ENCODE peak calls at places on chromosomes 6 and 20, in ten cellular contexts. Y is stomach, S is right atrium auricular region, O is ovary, A is neuronal stem cell, J is GM12865, F is fibroblast of lung, H is heart right ventricle, K is cardiac fibroblast, Z is GM06990. I is an unnamed sample.

GRCh38 chr6:6683964-6684363 is 95.4 kb downstream of the LY86 start:
- DNase-seq in Y (no peak), S (no peak), O (no peak), A (no peak), J (no peak), F (no peak), H (no peak), K (no peak), Z (no peak), I (no peak)

GRCh38 chr20:40943591-40943990 is 85.0 kb upstream of the TOP1 start:
- DNase-seq in Y (no peak), S (no peak), O (no peak), A (no peak), J (no peak), F (no peak), H (no peak), K (no peak), Z (no peak), I (no peak)

GRCh38 chr6:34529665-34530327 is 26.3 kb downstream of the SPDEF start:
- DNase-seq in Y (peak), S (no peak), O (no peak), A (no peak), J (no peak), F (no peak), H (peak), K (no peak), Z (no peak), I (peak)

GRCh38 chr6:70998148-70998547 is 41.3 kb upstream of the B3GAT2 start:
- DNase-seq in Y (no peak), S (no peak), O (no peak), A (no peak), J (no peak), F (no peak), H (no peak), K (no peak), Z (no peak), I (no peak)

GRCh38 chr6:90169328-90169886 is 127.2 kb downstream of the BACH2 start:
- DNase-seq in Y (no peak), S (no peak), O (no peak), A (no peak), J (no peak), F (peak), H (peak), K (no peak), Z (no peak), I (no peak)

GRCh38 chr6:155212106-155212505 is 51.7 kb upstream of the CLDN20 start:
- DNase-seq in Y (no peak), S (no peak), O (no peak), A (no peak), J (no peak), F (peak), H (no peak), K (no peak), Z (no peak), I (no peak)

GRCh38 chr20:37392441-37393195 is 46.7 kb downstream of the SRC start:
- DNase-seq in Y (no peak), S (no peak), O (no peak), A (no peak), J (peak), F (no peak), H (no peak), K (peak), Z (no peak), I (no peak)

GRCh38 chr6:70314240-70314639 is 11.4 kb upstream of the COL9A1 start:
- DNase-seq in Y (no peak), S (no peak), O (no peak), A (no peak), J (no peak), F (no peak), H (no peak), K (no peak), Z (no peak), I (peak)

GRCh38 chr6:26272171-26272631 is 92.8 kb upstream of the BTN3A2 start:
- DNase-seq in Y (peak), S (peak), O (peak), A (peak), J (peak), F (no peak), H (peak), K (no peak), Z (peak), I (peak)

GRCh38 chr6:80094017-80094416 is 12.5 kb upstream of the BCKDHB start:
- DNase-seq in Y (no peak), S (no peak), O (no peak), A (peak), J (peak), F (peak), H (no peak), K (peak), Z (peak), I (no peak)

GRCh38 chr20:44247131-44247571 is at the start of gene GDAP1L1:
- DNase-seq in Y (no peak), S (no peak), O (peak), A (peak), J (no peak), F (no peak), H (peak), K (no peak), Z (no peak), I (no peak)

GRCh38 chr20:38337561-38338140 is 8.6 kb upstream of the LBP start:
- DNase-seq in Y (no peak), S (no peak), O (no peak), A (peak), J (peak), F (no peak), H (no peak), K (peak), Z (no peak), I (peak)

GRCh38 chr6:143562143-143562542 is 50.6 kb upstream of the FUCA2 start:
- DNase-seq in Y (no peak), S (no peak), O (no peak), A (no peak), J (no peak), F (no peak), H (no peak), K (no peak), Z (no peak), I (no peak)

GRCh38 chr20:60862601-60863000 is 389.5 kb upstream of the CDH4 start:
- DNase-seq in Y (no peak), S (no peak), O (no peak), A (no peak), J (no peak), F (peak), H (no peak), K (no peak), Z (no peak), I (no peak)

GRCh38 chr6:148192310-148192709 is 150.3 kb upstream of the SASH1 start:
- DNase-seq in Y (no peak), S (no peak), O (no peak), A (no peak), J (no peak), F (peak), H (no peak), K (peak), Z (no peak), I (peak)

GRCh38 chr6:43972915-43973304 is 154.3 kb downstream of the MRPL14 start:
- DNase-seq in Y (peak), S (peak), O (peak), A (no peak), J (no peak), F (peak), H (peak), K (peak), Z (no peak), I (peak)

GRCh38 chr20:24653306-24653705 is 183.9 kb downstream of the SYNDIG1 start:
- DNase-seq in Y (no peak), S (no peak), O (no peak), A (no peak), J (no peak), F (peak), H (no peak), K (peak), Z (no peak), I (no peak)

GRCh38 chr20:41110930-41111577 is 26.3 kb upstream of the PLCG1 start:
- DNase-seq in Y (no peak), S (no peak), O (no peak), A (no peak), J (no peak), F (no peak), H (no peak), K (no peak), Z (no peak), I (no peak)

GRCh38 chr6:24313477-24314141 is 44.2 kb downstream of the DCDC2 start:
- DNase-seq in Y (peak), S (no peak), O (no peak), A (no peak), J (no peak), F (peak), H (no peak), K (peak), Z (no peak), I (no peak)

GRCh38 chr20:53960586-53961386 is 109.6 kb downstream of the BCAS1 start:
- DNase-seq in Y (no peak), S (no peak), O (no peak), A (no peak), J (no peak), F (peak), H (no peak), K (no peak), Z (no peak), I (no peak)

GRCh38 chr6:133891814-133892443 is 3.0 kb downstream of the TCF21 start:
- DNase-seq in Y (no peak), S (no peak), O (no peak), A (no peak), J (no peak), F (no peak), H (no peak), K (no peak), Z (no peak), I (no peak)

GRCh38 chr6:133890941-133891813 is 2.3 kb downstream of the TCF21 start:
- DNase-seq in Y (peak), S (no peak), O (peak), A (peak), J (no peak), F (no peak), H (peak), K (peak), Z (no peak), I (peak)

GRCh38 chr6:133894369-133894768 is 5.5 kb downstream of the TCF21 start:
- DNase-seq in Y (no peak), S (no peak), O (peak), A (no peak), J (no peak), F (no peak), H (no peak), K (no peak), Z (no peak), I (no peak)

GRCh38 chr6:133893324-133893692 is 4.4 kb downstream of the TCF21 start:
- DNase-seq in Y (no peak), S (no peak), O (no peak), A (no peak), J (no peak), F (no peak), H (no peak), K (no peak), Z (no peak), I (no peak)

GRCh38 chr6:133892444-133893323 is 3.8 kb downstream of the TCF21 start:
- DNase-seq in Y (no peak), S (no peak), O (peak), A (no peak), J (no peak), F (no peak), H (no peak), K (peak), Z (no peak), I (no peak)
- H3K4me3 ChIP-seq in Y (peak), S (peak), O (peak), A (no peak), J (no peak), F (peak), H (peak), K (peak), Z (no peak), I (peak)

DNA sequence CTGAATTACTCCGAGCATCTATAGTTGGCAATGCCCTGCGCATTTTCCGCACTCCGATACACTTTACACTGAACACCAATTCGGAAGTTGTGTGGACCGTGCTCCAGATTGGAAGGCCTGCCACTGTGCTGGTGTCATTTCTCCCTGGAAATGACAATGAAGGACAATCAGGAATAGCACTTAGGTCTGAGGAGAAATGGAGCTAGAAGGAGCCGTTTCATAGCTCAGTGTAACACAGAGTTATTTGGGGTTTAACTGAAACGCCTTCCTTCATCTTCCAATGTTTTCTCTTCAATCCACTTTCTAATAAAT is 501 bp upstream of the PLA2G7 start:
- DNase-seq in Y (no peak), S (no peak), O (no peak), A (no peak), J (no peak), F (no peak), H (no peak), K (no peak), Z (no peak), I (no peak)
- H3K4me3 ChIP-seq in Y (peak), S (peak), O (peak), A (peak), J (no peak), F (no peak), H (peak), K (no peak), Z (no peak), I (peak)

GRCh38 chr6:32945106-32945761 is 4.4 kb upstream of the HLA-DMB start:
- DNase-seq in Y (no peak), S (no peak), O (no peak), A (no peak), J (peak), F (peak), H (no peak), K (no peak), Z (peak), I (no peak)

GRCh38 chr6:32942555-32942954 is 1.7 kb upstream of the HLA-DMB start:
- DNase-seq in Y (no peak), S (no peak), O (no peak), A (no peak), J (peak), F (no peak), H (no peak), K (no peak), Z (no peak), I (no peak)

GRCh38 chr6:32945953-32946352 is 5.1 kb upstream of the HLA-DMB start:
- DNase-seq in Y (no peak), S (no peak), O (no peak), A (no peak), J (no peak), F (no peak), H (no peak), K (no peak), Z (no peak), I (no peak)

GRCh38 chr6:32943864-32944263 is 3.0 kb upstream of the HLA-DMB start:
- DNase-seq in Y (no peak), S (no peak), O (no peak), A (no peak), J (no peak), F (no peak), H (no peak), K (no peak), Z (no peak), I (no peak)

GRCh38 chr6:32944265-32944664 is 3.4 kb upstream of the HLA-DMB start:
- DNase-seq in Y (peak), S (no peak), O (no peak), A (no peak), J (peak), F (no peak), H (no peak), K (no peak), Z (peak), I (no peak)
- H3K4me3 ChIP-seq in Y (no peak), S (no peak), O (no peak), A (no peak), J (peak), F (no peak), H (no peak), K (no peak), Z (peak), I (no peak)

DNA sequence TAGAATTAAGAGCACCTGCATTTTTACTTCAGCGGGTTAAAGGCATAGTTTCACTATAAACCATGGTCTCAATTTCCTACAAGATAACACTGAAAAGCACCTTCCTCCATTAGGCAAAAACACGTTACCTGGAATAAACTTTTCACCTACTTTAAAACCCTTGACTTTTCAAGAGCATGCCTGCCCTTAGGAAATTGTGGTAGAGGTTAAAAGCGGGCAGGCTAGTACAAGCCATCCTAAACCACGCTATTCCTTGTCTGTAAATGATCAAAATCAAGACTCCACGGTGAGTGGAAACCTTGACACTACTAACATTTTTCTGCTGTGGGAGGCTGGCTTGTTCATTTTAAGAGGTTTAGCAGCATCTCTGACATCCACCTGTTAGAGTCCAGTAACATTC is 43.9 kb downstream of the NR2E1 start:
- DNase-seq in Y (no peak), S (no peak), O (no peak), A (no peak), J (no peak), F (no peak), H (no peak), K (no peak), Z (no peak), I (no peak)
- H3K4me3 ChIP-seq in Y (no peak), S (no peak), O (no peak), A (no peak), J (no peak), F (no peak), H (no peak), K (no peak), Z (no peak), I (no peak)

GRCh38 chr6:167093406-167093921 is 29.4 kb upstream of the CCR6 start:
- DNase-seq in Y (no peak), S (no peak), O (no peak), A (no peak), J (peak), F (no peak), H (no peak), K (no peak), Z (peak), I (no peak)
- H3K4me3 ChIP-seq in Y (no peak), S (peak), O (no peak), A (no peak), J (peak), F (no peak), H (no peak), K (no peak), Z (peak), I (peak)

DNA sequence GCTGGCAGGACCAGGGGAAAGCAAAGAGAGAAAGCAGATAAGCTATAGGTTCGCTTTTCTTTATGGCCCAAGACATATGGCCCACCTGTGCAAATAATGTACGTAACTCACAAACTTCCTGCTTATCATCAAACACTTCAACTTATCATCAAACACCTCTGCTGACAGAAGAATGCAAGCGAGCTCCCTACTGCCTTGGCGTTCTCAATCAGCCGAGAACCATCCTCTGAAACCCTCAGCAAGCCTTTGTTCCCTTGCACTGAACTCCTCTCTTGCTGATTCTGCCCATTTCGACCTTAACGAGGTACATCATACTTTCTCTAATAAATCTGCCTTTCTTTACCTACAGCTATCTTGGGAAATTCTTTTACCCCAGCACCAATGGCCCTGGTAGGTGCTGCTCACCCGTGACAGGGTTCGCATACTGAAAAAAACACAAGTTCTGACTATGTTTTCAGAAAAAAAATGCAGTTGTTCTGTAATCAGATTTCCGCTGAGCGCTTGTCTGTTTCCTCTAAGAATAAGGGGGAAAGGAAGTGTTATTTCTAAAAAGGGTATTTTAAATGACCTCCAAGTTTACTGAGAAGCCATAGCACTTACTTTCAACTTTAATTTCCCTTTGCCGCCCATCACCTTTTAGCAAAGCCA is 28.3 kb downstream of the SERPINB6 start:
- DNase-seq in Y (peak), S (peak), O (no peak), A (no peak), J (peak), F (no peak), H (no peak), K (no peak), Z (no peak), I (no peak)
- H3K4me3 ChIP-seq in Y (no peak), S (no peak), O (no peak), A (no peak), J (no peak), F (no peak), H (no peak), K (no peak), Z (no peak), I (no peak)

GRCh38 chr6:13513606-13514502 is 26.5 kb upstream of the GFOD1 start:
- DNase-seq in Y (no peak), S (no peak), O (no peak), A (no peak), J (peak), F (peak), H (no peak), K (no peak), Z (no peak), I (no peak)
- H3K4me3 ChIP-seq in Y (no peak), S (no peak), O (no peak), A (peak), J (no peak), F (no peak), H (no peak), K (no peak), Z (no peak), I (no peak)

GRCh38 chr6:125264476-125264875 is 37.3 kb downstream of the HDDC2 start:
- DNase-seq in Y (no peak), S (no peak), O (no peak), A (no peak), J (no peak), F (no peak), H (no peak), K (no peak), Z (no peak), I (no peak)
- H3K4me3 ChIP-seq in Y (no peak), S (no peak), O (no peak), A (no peak), J (no peak), F (no peak), H (no peak), K (no peak), Z (no peak), I (no peak)